ENCODE peak calls at places on chromosomes 7 and 10, in ten cellular contexts. U is HCT116, V is T-cell, D is right cardiac atrium, W is LoVo, F is HEK293T, T is COR-L47, N is iPS DF 19.7, R is omental fat pad, G is occipital lobe. O is an unnamed sample.

GRCh38 chr10:43806851-43807640 is 158.4 kb upstream of the ZNF32 start:
- DNase-seq in U (no peak), V (no peak), D (peak), W (no peak), F (no peak), T (no peak), N (no peak), R (no peak), G (no peak), O (no peak)

GRCh38 chr7:137734221-137734620 is 112.6 kb downstream of the DGKI start:
- DNase-seq in U (no peak), V (no peak), D (no peak), W (no peak), F (no peak), T (no peak), N (no peak), R (no peak), G (no peak), O (no peak)

GRCh38 chr10:79320785-79321493 is 26.3 kb upstream of the PPIF start:
- DNase-seq in U (no peak), V (no peak), D (no peak), W (no peak), F (no peak), T (no peak), N (no peak), R (no peak), G (no peak), O (peak)

GRCh38 chr7:23347682-23348180 is 48.6 kb downstream of the MALSU1 start:
- DNase-seq in U (peak), V (no peak), D (no peak), W (no peak), F (no peak), T (no peak), N (no peak), R (no peak), G (no peak), O (peak)

GRCh38 chr7:51647931-51648351 is 331.3 kb upstream of the COBL start:
- DNase-seq in U (no peak), V (no peak), D (peak), W (peak), F (no peak), T (peak), N (no peak), R (no peak), G (peak), O (no peak)

GRCh38 chr7:91198371-91198770 is 65.9 kb upstream of the FZD1 start:
- DNase-seq in U (no peak), V (no peak), D (no peak), W (no peak), F (no peak), T (no peak), N (no peak), R (no peak), G (no peak), O (no peak)

GRCh38 chr10:35821339-35821911 is 179.3 kb upstream of the FZD8 start:
- DNase-seq in U (no peak), V (no peak), D (no peak), W (no peak), F (no peak), T (no peak), N (no peak), R (no peak), G (no peak), O (no peak)

GRCh38 chr7:43199333-43199732 is 86.9 kb downstream of the HECW1 start:
- DNase-seq in U (no peak), V (no peak), D (no peak), W (no peak), F (no peak), T (no peak), N (no peak), R (no peak), G (no peak), O (no peak)

GRCh38 chr10:43304687-43305333 is 37.9 kb upstream of the RASGEF1A start:
- DNase-seq in U (no peak), V (no peak), D (peak), W (peak), F (peak), T (no peak), N (no peak), R (peak), G (peak), O (no peak)

GRCh38 chr10:100969175-100970075 is at the start of gene SEMA4G:
- DNase-seq in U (peak), V (no peak), D (peak), W (peak), F (peak), T (no peak), N (no peak), R (no peak), G (no peak), O (no peak)

GRCh38 chr7:127770870-127771269 is 118.9 kb downstream of the SND1 start:
- DNase-seq in U (no peak), V (no peak), D (no peak), W (no peak), F (no peak), T (no peak), N (no peak), R (no peak), G (no peak), O (peak)

GRCh38 chr7:39624202-39624807 is 933 bp downstream of the RALA start:
- DNase-seq in U (no peak), V (no peak), D (peak), W (peak), F (no peak), T (peak), N (no peak), R (no peak), G (no peak), O (no peak)

GRCh38 chr10:24238527-24239247 is 29.7 kb downstream of the KIAA1217 start:
- DNase-seq in U (no peak), V (no peak), D (no peak), W (peak), F (peak), T (no peak), N (no peak), R (no peak), G (no peak), O (no peak)

GRCh38 chr7:506921-507622 is 12.6 kb downstream of the PDGFA start:
- DNase-seq in U (no peak), V (no peak), D (peak), W (no peak), F (no peak), T (no peak), N (no peak), R (no peak), G (no peak), O (no peak)

GRCh38 chr7:32941181-32941995 is 15.9 kb upstream of the FKBP9 start:
- DNase-seq in U (no peak), V (no peak), D (no peak), W (no peak), F (no peak), T (no peak), N (no peak), R (no peak), G (no peak), O (no peak)

GRCh38 chr10:75057680-75058079 is 53.8 kb upstream of the SAMD8 start:
- DNase-seq in U (no peak), V (no peak), D (no peak), W (no peak), F (no peak), T (no peak), N (no peak), R (no peak), G (no peak), O (no peak)

GRCh38 chr7:3064077-3064476 is 20.4 kb upstream of the CARD11 start:
- DNase-seq in U (no peak), V (no peak), D (no peak), W (no peak), F (no peak), T (no peak), N (no peak), R (no peak), G (no peak), O (no peak)

GRCh38 chr7:34130558-34131285 is 225.4 kb downstream of the BMPER start:
- DNase-seq in U (no peak), V (no peak), D (no peak), W (no peak), F (no peak), T (no peak), N (no peak), R (no peak), G (no peak), O (no peak)

GRCh38 chr10:76052798-76053473 is 621.5 kb downstream of the LRMDA start:
- DNase-seq in U (no peak), V (no peak), D (no peak), W (no peak), F (peak), T (no peak), N (no peak), R (no peak), G (no peak), O (no peak)

GRCh38 chr10:3898821-3899220 is 113.8 kb upstream of the KLF6 start:
- DNase-seq in U (peak), V (no peak), D (no peak), W (no peak), F (no peak), T (peak), N (no peak), R (no peak), G (no peak), O (no peak)

GRCh38 chr10:48772059-48772458 is 87.4 kb downstream of the WDFY4 start:
- DNase-seq in U (no peak), V (no peak), D (no peak), W (no peak), F (no peak), T (no peak), N (no peak), R (no peak), G (no peak), O (no peak)

GRCh38 chr7:29987083-29987482 is 2.5 kb downstream of the SCRN1 start:
- DNase-seq in U (no peak), V (no peak), D (no peak), W (peak), F (no peak), T (no peak), N (no peak), R (no peak), G (no peak), O (no peak)

GRCh38 chr7:151231964-151232271 is 365 bp upstream of the CHPF2 start:
- DNase-seq in U (no peak), V (no peak), D (no peak), W (no peak), F (no peak), T (no peak), N (no peak), R (no peak), G (no peak), O (no peak)

GRCh38 chr7:98922392-98923107 is 44.2 kb downstream of the TRRAP start:
- DNase-seq in U (no peak), V (no peak), D (peak), W (no peak), F (no peak), T (no peak), N (no peak), R (no peak), G (no peak), O (peak)

GRCh38 chr7:20651960-20652544 is 36.6 kb downstream of the ABCB5 start:
- DNase-seq in U (peak), V (no peak), D (no peak), W (no peak), F (peak), T (no peak), N (no peak), R (no peak), G (no peak), O (no peak)